ENCODE peak calls at places on chromosomes 6 and 20, in seven cellular contexts. One of them, this sample, is unnamed.

GRCh38 chr20:36887779-36888133 is 11.8 kb downstream of the TLDC2 start:
- DNase-seq in HL-60: no peak
- DNase-seq in ovary: no peak
- DNase-seq in Panc1: no peak
- DNase-seq in hepatocyte: no peak
- DNase-seq in left ventricle myocardium inferior: no peak
- DNase-seq in cardiac muscle cell: no peak
- DNase-seq in this sample: no peak

GRCh38 chr6:153135681-153136080 is 4.6 kb upstream of the RGS17 start:
- DNase-seq in ovary: no peak
- DNase-seq in Panc1: no peak
- DNase-seq in left ventricle myocardium inferior: no peak
- DNase-seq in HL-60: no peak
- DNase-seq in cardiac muscle cell: no peak
- DNase-seq in hepatocyte: no peak
- DNase-seq in this sample: no peak

GRCh38 chr6:165807249-165807951 is 144.4 kb upstream of the PDE10A start:
- DNase-seq in left ventricle myocardium inferior: peak; percentile 38
- DNase-seq in cardiac muscle cell: no peak
- DNase-seq in HL-60: no peak
- DNase-seq in ovary: no peak
- DNase-seq in Panc1: no peak
- DNase-seq in hepatocyte: no peak
- DNase-seq in this sample: no peak

GRCh38 chr6:4242593-4242992 is 107.2 kb upstream of the ECI2 start:
- DNase-seq in HL-60: no peak
- DNase-seq in Panc1: no peak
- DNase-seq in cardiac muscle cell: no peak
- DNase-seq in hepatocyte: no peak
- DNase-seq in left ventricle myocardium inferior: no peak
- DNase-seq in ovary: no peak
- DNase-seq in this sample: no peak

GRCh38 chr6:34301408-34301807 is 52.6 kb upstream of the SMIM29 start:
- DNase-seq in HL-60: no peak
- DNase-seq in ovary: no peak
- DNase-seq in Panc1: no peak
- DNase-seq in hepatocyte: peak; percentile 32
- DNase-seq in cardiac muscle cell: peak; percentile 10
- DNase-seq in left ventricle myocardium inferior: peak; percentile 66
- DNase-seq in this sample: no peak

GRCh38 chr6:83062225-83062624 is 3.4 kb downstream of the UBE3D start:
- DNase-seq in ovary: no peak
- DNase-seq in cardiac muscle cell: no peak
- DNase-seq in hepatocyte: no peak
- DNase-seq in left ventricle myocardium inferior: no peak
- DNase-seq in HL-60: no peak
- DNase-seq in Panc1: no peak
- DNase-seq in this sample: no peak

GRCh38 chr20:57476073-57476526 is 48.8 kb downstream of the CTCFL start:
- DNase-seq in hepatocyte: no peak
- DNase-seq in cardiac muscle cell: no peak
- DNase-seq in left ventricle myocardium inferior: no peak
- DNase-seq in ovary: no peak
- DNase-seq in HL-60: no peak
- DNase-seq in Panc1: no peak
- DNase-seq in this sample: no peak

GRCh38 chr6:18087396-18088165 is 34.9 kb downstream of the NHLRC1 start:
- DNase-seq in left ventricle myocardium inferior: no peak
- DNase-seq in cardiac muscle cell: no peak
- DNase-seq in hepatocyte: no peak
- DNase-seq in Panc1: no peak
- DNase-seq in ovary: no peak
- DNase-seq in HL-60: no peak
- DNase-seq in this sample: no peak

GRCh38 chr6:95266537-95267258 is 310.6 kb upstream of the MANEA start:
- DNase-seq in cardiac muscle cell: no peak
- DNase-seq in left ventricle myocardium inferior: no peak
- DNase-seq in hepatocyte: no peak
- DNase-seq in HL-60: no peak
- DNase-seq in Panc1: no peak
- DNase-seq in ovary: no peak
- DNase-seq in this sample: no peak

GRCh38 chr20:63574829-63575720 is 1.0 kb upstream of the HELZ2 start:
- DNase-seq in Panc1: no peak
- DNase-seq in ovary: peak; percentile 57
- DNase-seq in HL-60: no peak
- DNase-seq in cardiac muscle cell: no peak
- DNase-seq in left ventricle myocardium inferior: no peak
- DNase-seq in hepatocyte: no peak
- DNase-seq in this sample: no peak

GRCh38 chr6:90508753-90509152 is 78.1 kb downstream of the MAP3K7 start:
- DNase-seq in hepatocyte: no peak
- DNase-seq in ovary: no peak
- DNase-seq in cardiac muscle cell: no peak
- DNase-seq in Panc1: no peak
- DNase-seq in left ventricle myocardium inferior: no peak
- DNase-seq in HL-60: no peak
- DNase-seq in this sample: no peak

GRCh38 chr20:50089140-50089786 is 23.7 kb downstream of the UBE2V1 start:
- DNase-seq in cardiac muscle cell: no peak
- DNase-seq in HL-60: no peak
- DNase-seq in Panc1: no peak
- DNase-seq in ovary: no peak
- DNase-seq in hepatocyte: no peak
- DNase-seq in left ventricle myocardium inferior: no peak
- DNase-seq in this sample: no peak

DNA sequence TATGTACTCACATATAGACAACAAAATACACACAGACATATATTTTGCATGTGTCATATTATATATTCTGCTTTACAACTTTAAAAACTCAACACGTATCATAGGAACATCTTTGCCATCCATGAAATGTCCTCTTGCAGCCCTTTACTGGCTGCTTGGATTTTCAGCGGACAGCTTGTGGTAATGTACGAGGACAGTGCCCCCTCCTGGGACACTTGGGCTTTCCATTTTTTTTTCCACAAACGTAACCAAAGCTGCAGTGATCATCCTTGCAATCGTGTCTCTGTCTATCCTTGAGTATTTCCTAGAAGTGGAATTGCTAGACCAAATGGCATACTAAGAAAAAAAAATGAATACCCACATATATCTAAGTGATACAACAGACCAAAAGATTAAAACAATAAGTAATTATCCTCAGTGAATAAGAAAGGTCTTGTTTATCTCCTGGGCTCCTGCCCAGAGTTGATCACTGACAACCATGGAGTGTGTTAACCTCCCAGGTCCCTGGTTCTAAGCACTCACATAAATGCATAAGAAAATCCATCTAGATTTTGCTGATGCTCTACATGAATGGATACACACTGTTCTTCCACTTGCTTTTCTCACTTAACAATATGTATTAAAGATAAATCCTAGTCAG is 18.1 kb downstream of the BPI start:
- DNase-seq in ovary: peak; percentile 70
- DNase-seq in cardiac muscle cell: peak; percentile 70
- DNase-seq in HL-60: no peak
- DNase-seq in left ventricle myocardium inferior: no peak
- DNase-seq in hepatocyte: peak; percentile 79
- DNase-seq in Panc1: no peak
- DNase-seq in this sample: peak; percentile 82
- H3K27ac ChIP-seq in ovary: no peak overlapping the region
- H3K27ac ChIP-seq in cardiac muscle cell: no peak overlapping the region
- H3K27ac ChIP-seq in HL-60: no peak overlapping the region
- H3K27ac ChIP-seq in left ventricle myocardium inferior: no peak overlapping the region
- H3K27ac ChIP-seq in hepatocyte: no peak overlapping the region
- H3K27ac ChIP-seq in Panc1: no peak overlapping the region
- H3K27ac ChIP-seq in this sample: no peak overlapping the region

GRCh38 chr20:20593447-20594170 is 118.8 kb downstream of the RALGAPA2 start:
- DNase-seq in hepatocyte: peak; percentile 73
- DNase-seq in cardiac muscle cell: peak; percentile 55
- DNase-seq in ovary: peak; percentile 46
- DNase-seq in left ventricle myocardium inferior: no peak
- DNase-seq in Panc1: peak; percentile 17
- DNase-seq in HL-60: no peak
- DNase-seq in this sample: peak; percentile 46

DNA sequence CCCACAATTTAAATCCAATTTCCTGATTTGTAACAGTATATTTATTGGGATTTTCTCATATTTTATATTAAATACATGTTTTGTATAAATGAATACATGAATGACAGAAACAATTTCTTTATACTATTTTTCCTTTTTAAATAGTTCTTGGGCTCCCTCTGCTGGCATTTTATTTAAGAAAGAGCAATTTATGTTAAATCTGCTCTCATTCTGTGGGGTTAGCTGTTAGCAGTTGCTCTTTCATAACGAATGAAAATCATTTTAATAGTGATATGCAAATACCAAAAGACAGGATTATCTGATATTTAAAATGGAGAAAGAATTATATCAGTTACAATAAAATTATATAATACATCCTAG is 118.3 kb downstream of the RALGAPA2 start:
- DNase-seq in cardiac muscle cell: no peak
- DNase-seq in hepatocyte: peak; percentile 53
- DNase-seq in HL-60: no peak
- DNase-seq in ovary: no peak
- DNase-seq in Panc1: no peak
- DNase-seq in left ventricle myocardium inferior: no peak
- DNase-seq in this sample: peak; percentile 26
- TF ChIP-seq CTCF in cardiac muscle cell: peak; percentile 25
- TF ChIP-seq CTCF in hepatocyte: peak; percentile 55
- TF ChIP-seq CTCF in HL-60: no peak
- TF ChIP-seq CTCF in ovary: peak; percentile 10
- TF ChIP-seq CTCF in Panc1: no peak
- TF ChIP-seq CTCF in left ventricle myocardium inferior: peak; percentile 23
- TF ChIP-seq CTCF in this sample: peak; percentile 12

DNA sequence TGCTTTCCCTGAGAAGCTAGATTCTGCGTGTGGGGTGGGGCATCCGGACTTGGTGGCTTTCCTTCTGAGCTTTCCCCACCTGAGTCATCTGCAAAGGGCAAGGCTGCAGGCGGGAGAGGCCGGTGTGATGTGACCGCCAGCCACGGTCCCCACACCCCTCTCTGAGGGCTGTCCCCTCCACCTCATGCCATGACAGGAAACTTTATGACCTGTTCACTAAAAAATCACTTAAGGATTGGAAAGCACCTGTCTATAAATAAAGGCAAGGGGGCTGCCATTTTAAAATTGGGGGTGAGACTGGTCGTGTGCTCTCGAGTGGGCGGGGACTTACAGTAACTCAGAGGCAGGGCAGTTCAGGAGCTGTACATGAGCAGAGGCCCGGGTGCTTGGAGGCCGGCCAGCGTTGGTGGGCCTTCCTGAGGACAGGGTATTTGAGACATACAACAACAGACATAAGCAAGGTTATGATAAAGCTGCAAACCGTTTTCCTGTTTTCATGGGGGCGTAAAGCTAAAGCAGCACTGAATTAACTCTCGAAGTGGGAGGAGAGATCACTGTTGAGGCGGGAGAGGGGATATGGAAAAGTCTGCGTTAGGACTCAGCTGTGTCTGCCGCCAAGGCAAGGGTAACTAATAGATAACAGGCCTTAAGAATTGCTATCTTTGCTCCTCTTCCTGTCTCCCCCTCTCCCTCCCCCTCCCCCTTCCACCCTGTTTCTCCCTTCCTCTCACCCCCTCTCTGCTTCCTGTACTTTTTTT is 16.1 kb upstream of the SERPINB1 start:
- DNase-seq in HL-60: no peak
- DNase-seq in ovary: peak; percentile 58
- DNase-seq in left ventricle myocardium inferior: peak; percentile 54
- DNase-seq in cardiac muscle cell: no peak
- DNase-seq in Panc1: no peak
- DNase-seq in hepatocyte: peak; percentile 58
- DNase-seq in this sample: no peak
- H3K27ac ChIP-seq in HL-60: no peak overlapping the region
- H3K27ac ChIP-seq in ovary: peak overlapping the region; percentile 67
- H3K27ac ChIP-seq in left ventricle myocardium inferior: peak overlapping the region; percentile 82
- H3K27ac ChIP-seq in cardiac muscle cell: no peak overlapping the region
- H3K27ac ChIP-seq in Panc1: peak overlapping the region; percentile 87
- H3K27ac ChIP-seq in hepatocyte: peak overlapping the region; percentile 75
- H3K27ac ChIP-seq in this sample: no peak overlapping the region

GRCh38 chr6:102114402-102114801 is 720.9 kb downstream of the GRIK2 start:
- DNase-seq in left ventricle myocardium inferior: no peak
- DNase-seq in Panc1: peak; percentile 1
- DNase-seq in ovary: no peak
- DNase-seq in HL-60: no peak
- DNase-seq in cardiac muscle cell: peak; percentile 45
- DNase-seq in hepatocyte: peak; percentile 18
- DNase-seq in this sample: peak; percentile 3
- TF ChIP-seq CTCF in left ventricle myocardium inferior: no peak
- TF ChIP-seq CTCF in Panc1: peak; percentile 31
- TF ChIP-seq CTCF in ovary: no peak
- TF ChIP-seq CTCF in HL-60: no peak
- TF ChIP-seq CTCF in cardiac muscle cell: no peak
- TF ChIP-seq CTCF in hepatocyte: no peak
- TF ChIP-seq CTCF in this sample: no peak

GRCh38 chr6:5764401-5764955 is 242.2 kb downstream of the NRN1 start:
- DNase-seq in Panc1: no peak
- DNase-seq in left ventricle myocardium inferior: peak; percentile 50
- DNase-seq in hepatocyte: no peak
- DNase-seq in HL-60: no peak
- DNase-seq in ovary: no peak
- DNase-seq in cardiac muscle cell: no peak
- DNase-seq in this sample: no peak
- H3K27ac ChIP-seq in Panc1: no peak overlapping the region
- H3K27ac ChIP-seq in left ventricle myocardium inferior: peak overlapping the region; percentile 91
- H3K27ac ChIP-seq in hepatocyte: no peak overlapping the region
- H3K27ac ChIP-seq in HL-60: no peak overlapping the region
- H3K27ac ChIP-seq in ovary: no peak overlapping the region
- H3K27ac ChIP-seq in cardiac muscle cell: no peak overlapping the region
- H3K27ac ChIP-seq in this sample: no peak overlapping the region

This sample was measured in RWPE1.